ENCODE peak calls at places on chromosomes 6 and 20, in five cellular contexts. L is GM12878, F is K562, P is HepG2, V is upper lobe of left lung. S is an unnamed sample.

GRCh38 chr20:44109951-44110361 is 77.0 kb downstream of the JPH2 start:
- ATAC-seq in V (no peak), F (peak), L (no peak), P (peak), S (no peak)

GRCh38 chr20:19609642-19610223 is 148.3 kb upstream of the RIN2 start:
- ATAC-seq in P (peak), F (no peak), L (no peak), V (no peak), S (no peak)

GRCh38 chr20:49908258-49908565 is 7.1 kb downstream of the SPATA2 start:
- ATAC-seq in P (no peak), L (no peak), F (no peak), V (no peak), S (no peak)

GRCh38 chr20:37880726-37881591 is 22.0 kb upstream of the VSTM2L start:
- ATAC-seq in P (peak), F (peak), L (no peak), V (no peak), S (peak)

GRCh38 chr6:89048286-89048923 is 32.1 kb upstream of the PNRC1 start:
- ATAC-seq in L (no peak), P (no peak), V (no peak), F (no peak), S (peak)

GRCh38 chr20:11027224-11027623 is 353.4 kb upstream of the JAG1 start:
- ATAC-seq in L (no peak), F (no peak), V (no peak), P (no peak), S (no peak)

GRCh38 chr20:59063358-59064213 is 21.0 kb upstream of the PRELID3B start:
- ATAC-seq in V (peak), L (no peak), F (no peak), P (no peak), S (peak)

GRCh38 chr20:17541996-17542395 is 10.8 kb upstream of the BFSP1 start:
- ATAC-seq in P (no peak), L (no peak), V (peak), F (no peak), S (peak)

GRCh38 chr6:148364056-148364844 is 21.6 kb downstream of the SASH1 start:
- ATAC-seq in V (peak), L (no peak), F (no peak), P (no peak), S (peak)

GRCh38 chr6:111838749-111839484 is 34.3 kb downstream of the FYN start:
- ATAC-seq in F (no peak), L (peak), P (no peak), V (no peak), S (no peak)

GRCh38 chr6:137013738-137014602 is 30.8 kb downstream of the IL20RA start:
- ATAC-seq in P (peak), F (peak), V (peak), L (peak), S (peak)

GRCh38 chr20:57428611-57429496 is 37.7 kb downstream of the RBM38 start:
- ATAC-seq in L (no peak), P (peak), F (no peak), V (no peak), S (no peak)

GRCh38 chr20:4797275-4797674 is 75.6 kb downstream of the PRND start:
- ATAC-seq in V (no peak), P (no peak), F (no peak), L (no peak), S (no peak)

GRCh38 chr6:56242343-56242742 is 5.0 kb downstream of the COL21A1 start:
- ATAC-seq in V (no peak), F (no peak), L (no peak), P (no peak), S (no peak)

GRCh38 chr6:14455442-14455841 is 337.9 kb downstream of the CD83 start:
- ATAC-seq in L (no peak), P (no peak), F (no peak), V (no peak), S (peak)

GRCh38 chr6:151705994-151706733 is 101.3 kb upstream of the ESR1 start:
- ATAC-seq in V (no peak), F (no peak), P (peak), L (no peak), S (no peak)

GRCh38 chr6:156622185-156622584 is 155.0 kb upstream of the ARID1B start:
- ATAC-seq in F (no peak), V (no peak), L (no peak), P (no peak), S (no peak)

GRCh38 chr6:11270030-11271027 is 37.9 kb upstream of the NEDD9 start:
- ATAC-seq in L (no peak), V (peak), P (peak), F (no peak), S (no peak)

GRCh38 chr6:144286503-144287393 is 1.6 kb downstream of the UTRN start:
- ATAC-seq in V (peak), L (peak), F (peak), P (peak), S (peak)

GRCh38 chr20:31666258-31667042 is 28.7 kb downstream of the COX4I2 start:
- ATAC-seq in L (no peak), F (peak), P (no peak), V (peak), S (no peak)

GRCh38 chr20:48928832-48929725 is 7.6 kb downstream of the ARFGEF2 start:
- ATAC-seq in P (no peak), F (no peak), V (no peak), L (no peak), S (peak)

GRCh38 chr6:138291036-138291848 is 73.0 kb upstream of the PBOV1 start:
- ATAC-seq in F (peak), V (no peak), P (no peak), L (no peak), S (no peak)

GRCh38 chr6:138287144-138287955 is 69.1 kb upstream of the PBOV1 start:
- ATAC-seq in P (peak), V (peak), L (peak), F (peak), S (no peak)

GRCh38 chr6:138291849-138292181 is 73.5 kb upstream of the PBOV1 start:
- ATAC-seq in P (no peak), V (peak), F (no peak), L (no peak), S (no peak)

GRCh38 chr6:138290563-138290962 is 72.3 kb upstream of the PBOV1 start:
- ATAC-seq in F (no peak), P (no peak), L (no peak), V (no peak), S (no peak)

GRCh38 chr6:138289739-138290138 is 71.4 kb upstream of the PBOV1 start:
- ATAC-seq in L (peak), P (peak), V (peak), F (peak), S (no peak)
- TF ChIP-seq EP300 in L (no peak), P (no peak), V (no peak), F (no peak), S (no peak)

GRCh38 chr6:129671442-129672344 is 38.3 kb downstream of the ARHGAP18 start:
- ATAC-seq in V (peak), P (peak), L (peak), F (peak), S (peak)

GRCh38 chr6:129670634-129671033 is 39.3 kb downstream of the ARHGAP18 start:
- ATAC-seq in V (no peak), F (no peak), L (no peak), P (no peak), S (no peak)

GRCh38 chr6:129665555-129665954 is 44.4 kb downstream of the ARHGAP18 start:
- ATAC-seq in F (no peak), V (no peak), P (no peak), L (no peak), S (no peak)

GRCh38 chr6:129667034-129667433 is 42.9 kb downstream of the ARHGAP18 start:
- ATAC-seq in P (no peak), V (no peak), L (no peak), F (no peak), S (no peak)

DNA sequence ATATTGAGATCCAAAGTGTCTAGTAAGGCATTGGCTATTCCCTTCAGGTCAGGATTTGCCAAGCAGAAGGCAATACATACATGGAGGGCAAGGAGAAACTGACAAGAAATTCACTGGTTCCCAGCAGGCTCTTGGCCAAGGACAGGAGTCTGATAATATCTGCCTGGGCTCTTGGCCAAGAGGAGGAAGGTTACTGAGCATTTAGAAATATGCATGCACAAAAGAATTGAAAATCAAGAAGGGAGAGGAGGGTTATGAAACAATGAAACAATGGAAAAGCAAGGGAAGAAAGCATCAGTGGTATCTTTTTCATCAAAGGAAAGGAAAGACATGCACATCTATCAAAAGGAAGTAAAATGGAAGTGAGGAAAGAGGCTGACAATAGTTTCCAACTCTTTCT is 42.4 kb downstream of the ARHGAP18 start:
- ATAC-seq in F (peak), V (no peak), P (no peak), L (no peak), S (no peak)
- TF ChIP-seq POLR2AphosphoS5 in F (no peak), V (no peak), P (no peak), L (no peak), S (no peak)

GRCh38 chr20:62362991-62363919 is 3.9 kb downstream of the LAMA5 start:
- ATAC-seq in L (no peak), F (no peak), P (no peak), V (no peak), S (no peak)
- TF ChIP-seq CTCF in L (peak), F (no peak), P (peak), V (no peak), S (no peak)

GRCh38 chr6:113102761-113103160 is 754.4 kb upstream of the MARCKS start:
- ATAC-seq in V (no peak), F (no peak), P (no peak), L (no peak), S (no peak)
- TF ChIP-seq EP300 in V (no peak), F (no peak), P (no peak), L (no peak), S (no peak)

GRCh38 chr6:6686748-6687601 is 98.5 kb downstream of the LY86 start:
- ATAC-seq in P (peak), V (peak), L (no peak), F (peak), S (peak)
- TF ChIP-seq POLR2AphosphoS5 in P (peak), V (peak), L (no peak), F (peak), S (no peak)

DNA sequence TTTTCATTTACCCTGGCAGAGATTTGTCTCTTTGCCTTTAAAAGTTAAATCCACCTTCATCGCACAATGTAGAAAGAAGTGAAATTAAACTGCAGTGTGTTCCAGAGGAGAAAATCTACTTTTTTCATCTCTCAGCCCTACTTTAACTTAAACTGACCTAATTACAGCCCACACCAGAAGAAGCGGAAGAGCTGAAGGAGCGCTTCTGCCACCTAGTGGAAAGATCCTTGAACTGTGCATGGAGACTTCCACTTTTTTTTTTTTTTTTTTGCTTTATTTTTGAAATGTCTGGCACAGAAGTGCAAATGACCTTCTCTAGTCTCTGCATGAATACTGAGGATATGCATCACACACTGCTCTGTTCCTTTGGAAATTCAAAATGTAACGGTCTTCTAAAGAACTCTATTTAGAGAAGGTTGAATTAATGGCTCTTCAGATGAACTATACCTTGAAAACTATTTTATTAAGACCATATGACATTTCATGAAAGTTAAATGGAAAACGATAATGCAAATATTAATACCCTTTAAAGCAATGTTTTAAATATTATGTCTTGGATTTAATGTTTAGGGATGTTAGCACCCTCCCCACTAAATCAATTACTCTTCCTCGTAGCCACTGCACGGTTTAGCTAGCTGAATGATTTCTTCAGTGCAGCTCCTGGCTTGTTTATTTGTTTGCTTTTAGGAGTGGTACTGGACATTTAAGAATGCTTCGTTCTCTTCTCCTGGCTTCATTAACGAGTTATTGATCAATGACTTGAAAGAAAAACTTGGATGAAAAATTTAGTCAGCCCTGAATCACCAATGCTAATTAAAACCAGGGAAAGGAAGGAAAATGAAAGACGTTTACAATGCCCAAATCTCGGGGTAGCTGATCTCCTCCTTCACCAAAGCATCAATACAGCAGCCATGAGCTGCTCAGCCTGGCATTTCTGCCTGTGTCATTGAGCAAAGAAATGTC is 569.6 kb upstream of the GJE1 start:
- ATAC-seq in V (peak), F (peak), L (peak), P (peak), S (peak)
- TF ChIP-seq CTCF in V (peak), F (peak), L (peak), P (peak), S (peak)

DNA sequence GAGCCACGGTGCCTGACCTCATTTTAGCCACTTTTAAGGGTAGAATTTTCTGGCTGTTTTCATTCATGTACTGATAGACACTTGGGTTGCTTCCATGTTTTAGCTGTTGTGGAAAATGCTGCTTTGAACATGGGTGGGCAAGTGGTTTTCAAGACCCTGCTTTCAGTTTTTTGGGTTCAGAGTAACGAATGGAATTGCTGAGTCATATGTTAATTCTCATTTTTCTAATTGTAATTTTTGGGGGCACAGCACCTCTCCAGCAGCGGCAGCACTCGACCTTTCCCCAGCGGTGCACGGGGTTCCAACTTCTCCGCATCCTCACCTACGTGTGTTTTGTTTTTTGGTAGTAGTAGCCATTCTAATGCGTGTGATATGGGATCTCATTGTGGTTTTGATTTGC is 5.4 kb downstream of the NQO2 start:
- ATAC-seq in F (no peak), V (no peak), L (no peak), P (no peak), S (no peak)
- TF ChIP-seq EP300 in F (no peak), V (no peak), L (no peak), P (no peak), S (no peak)

DNA sequence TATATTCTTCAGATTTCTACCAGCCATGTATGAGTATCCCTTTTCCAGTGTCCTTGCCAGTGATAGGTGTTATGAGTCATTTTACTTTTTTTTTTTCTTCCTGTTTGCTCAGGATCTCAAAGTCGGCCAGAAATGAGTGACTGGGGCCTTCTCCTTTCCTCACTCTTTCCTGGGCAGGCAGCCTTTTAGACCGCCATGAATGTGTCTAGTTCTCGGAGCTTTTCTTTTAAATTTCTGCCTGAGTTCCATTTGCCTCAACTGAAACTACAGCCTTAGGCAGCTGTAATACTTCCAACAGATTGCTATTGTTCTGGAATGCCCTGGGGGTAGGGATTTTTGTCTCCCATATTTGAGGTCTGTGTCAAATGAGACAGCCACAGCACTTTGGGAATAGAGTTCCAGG is 83.7 kb downstream of the STXBP5 start:
- ATAC-seq in L (no peak), F (no peak), V (peak), P (no peak), S (no peak)
- TF ChIP-seq POLR2AphosphoS5 in L (no peak), F (no peak), V (no peak), P (no peak), S (no peak)

GRCh38 chr20:13947719-13948118 is 42.7 kb downstream of the SEL1L2 start:
- ATAC-seq in P (no peak), V (no peak), F (no peak), L (no peak), S (no peak)

GRCh38 chr20:13953227-13953626 is 37.2 kb downstream of the SEL1L2 start:
- ATAC-seq in L (no peak), P (peak), V (no peak), F (peak), S (no peak)
- TF ChIP-seq CTCF in L (peak), P (peak), V (no peak), F (peak), S (no peak)

GRCh38 chr6:294656-295565 is 2.6 kb downstream of the DUSP22 start:
- ATAC-seq in P (no peak), V (no peak), L (no peak), F (no peak), S (no peak)

GRCh38 chr6:292506-293184 is 358 bp downstream of the DUSP22 start:
- ATAC-seq in F (peak), V (peak), P (peak), L (peak), S (peak)

GRCh38 chr6:291697-292505 is at the start of gene DUSP22:
- ATAC-seq in F (peak), L (peak), V (peak), P (peak), S (peak)

GRCh38 chr6:291148-291696 is 1.1 kb upstream of the DUSP22 start:
- ATAC-seq in V (peak), L (peak), P (no peak), F (peak), S (no peak)

DNA sequence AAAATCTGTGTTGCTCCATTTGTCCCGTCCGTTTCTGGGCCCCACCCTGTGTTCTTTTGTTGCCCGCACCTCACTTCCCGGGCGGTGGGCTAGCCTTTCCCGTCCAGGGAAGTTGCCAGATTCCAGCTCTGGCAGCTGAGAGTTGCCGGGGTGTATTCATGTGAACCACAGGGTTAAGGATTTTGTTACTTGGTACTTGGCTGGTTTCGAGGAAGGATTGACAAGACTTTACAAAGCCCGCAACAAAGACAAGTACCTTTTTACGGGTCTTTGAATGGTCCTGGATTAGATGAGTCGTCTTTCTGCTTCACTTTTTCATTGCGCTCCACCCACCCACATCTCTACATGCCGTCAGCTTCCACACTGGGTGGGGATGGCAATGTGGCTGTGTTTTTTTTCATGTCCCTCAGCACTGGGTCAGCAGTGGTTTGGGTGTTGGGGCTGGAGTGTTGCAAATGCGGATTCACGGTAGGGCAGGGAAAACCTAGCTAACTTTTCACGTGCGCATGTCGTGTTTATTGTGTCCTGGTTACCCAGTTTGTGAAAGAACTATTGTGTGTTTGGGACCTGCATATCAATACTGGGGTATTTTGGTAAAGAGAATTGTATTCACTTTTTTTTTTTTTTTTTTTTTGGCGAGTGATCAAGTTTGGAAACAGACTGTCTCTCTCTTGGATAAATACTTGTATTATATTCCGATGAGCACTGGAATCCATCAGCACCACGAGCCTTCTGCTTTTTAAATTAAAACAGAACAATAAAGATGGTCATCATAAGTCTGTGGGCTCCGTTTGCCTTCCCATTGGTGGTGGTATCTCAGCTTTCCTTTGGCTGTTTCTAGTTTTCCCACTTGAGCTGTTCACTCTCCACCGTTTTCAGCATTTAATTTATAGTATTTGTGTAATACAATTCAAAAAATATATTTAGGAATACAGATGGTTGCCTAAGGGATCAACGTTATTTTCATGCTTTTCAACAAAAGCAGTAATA is 1.2 kb downstream of the DUSP22 start:
- ATAC-seq in F (no peak), V (peak), L (peak), P (no peak), S (peak)
- TF ChIP-seq EP300 in F (no peak), V (peak), L (no peak), P (no peak), S (no peak)